ENCODE peak calls at places on chromosome 13, in five cellular contexts. One of them, this sample, is unnamed.

GRCh38 chr13:20106751-20107150 is 54.1 kb downstream of the GJA3 start:
- DNase-seq in tibial nerve: no peak
- DNase-seq in CD8-positive, alpha-beta memory T cell: no peak
- DNase-seq in body of pancreas: no peak
- DNase-seq in endothelial cell of umbilical vein: no peak
- DNase-seq in this sample: no peak

GRCh38 chr13:81140675-81141074 is 799.7 kb upstream of the SPRY2 start:
- DNase-seq in tibial nerve: no peak
- DNase-seq in CD8-positive, alpha-beta memory T cell: no peak
- DNase-seq in body of pancreas: no peak
- DNase-seq in endothelial cell of umbilical vein: no peak
- DNase-seq in this sample: no peak

GRCh38 chr13:114230117-114230516 is 4.6 kb upstream of the CDC16 start:
- DNase-seq in tibial nerve: no peak
- DNase-seq in CD8-positive, alpha-beta memory T cell: no peak
- DNase-seq in body of pancreas: no peak
- DNase-seq in endothelial cell of umbilical vein: no peak
- DNase-seq in this sample: no peak

GRCh38 chr13:113420833-113421600 is 32.3 kb downstream of the ADPRHL1 start:
- DNase-seq in tibial nerve: no peak
- DNase-seq in CD8-positive, alpha-beta memory T cell: no peak
- DNase-seq in body of pancreas: no peak
- DNase-seq in endothelial cell of umbilical vein: no peak
- DNase-seq in this sample: no peak

GRCh38 chr13:48678316-48678715 is 24.6 kb downstream of the CYSLTR2 start:
- DNase-seq in tibial nerve: no peak
- DNase-seq in CD8-positive, alpha-beta memory T cell: no peak
- DNase-seq in body of pancreas: no peak
- DNase-seq in endothelial cell of umbilical vein: no peak
- DNase-seq in this sample: no peak

GRCh38 chr13:27406178-27406939 is 18.1 kb upstream of the GTF3A start:
- DNase-seq in tibial nerve: no peak
- DNase-seq in CD8-positive, alpha-beta memory T cell: peak; percentile 48
- DNase-seq in body of pancreas: no peak
- DNase-seq in endothelial cell of umbilical vein: peak; percentile 47
- DNase-seq in this sample: no peak

GRCh38 chr13:106561551-106562170 is 6.3 kb downstream of the ARGLU1 start:
- DNase-seq in tibial nerve: no peak
- DNase-seq in CD8-positive, alpha-beta memory T cell: no peak
- DNase-seq in body of pancreas: no peak
- DNase-seq in endothelial cell of umbilical vein: peak; percentile 45
- DNase-seq in this sample: no peak

GRCh38 chr13:96200810-96201209 is 110.9 kb downstream of the HS6ST3 start:
- DNase-seq in tibial nerve: no peak
- DNase-seq in CD8-positive, alpha-beta memory T cell: no peak
- DNase-seq in body of pancreas: no peak
- DNase-seq in endothelial cell of umbilical vein: no peak
- DNase-seq in this sample: no peak

GRCh38 chr13:113976711-113977684 is 3.1 kb upstream of the C13orf46 start:
- DNase-seq in tibial nerve: no peak
- DNase-seq in CD8-positive, alpha-beta memory T cell: no peak
- DNase-seq in body of pancreas: no peak
- DNase-seq in endothelial cell of umbilical vein: no peak
- DNase-seq in this sample: peak; percentile 85

GRCh38 chr13:50415428-50415827 is 400.2 kb downstream of the KCNRG start:
- DNase-seq in tibial nerve: no peak
- DNase-seq in CD8-positive, alpha-beta memory T cell: no peak
- DNase-seq in body of pancreas: no peak
- DNase-seq in endothelial cell of umbilical vein: no peak
- DNase-seq in this sample: no peak

DNA sequence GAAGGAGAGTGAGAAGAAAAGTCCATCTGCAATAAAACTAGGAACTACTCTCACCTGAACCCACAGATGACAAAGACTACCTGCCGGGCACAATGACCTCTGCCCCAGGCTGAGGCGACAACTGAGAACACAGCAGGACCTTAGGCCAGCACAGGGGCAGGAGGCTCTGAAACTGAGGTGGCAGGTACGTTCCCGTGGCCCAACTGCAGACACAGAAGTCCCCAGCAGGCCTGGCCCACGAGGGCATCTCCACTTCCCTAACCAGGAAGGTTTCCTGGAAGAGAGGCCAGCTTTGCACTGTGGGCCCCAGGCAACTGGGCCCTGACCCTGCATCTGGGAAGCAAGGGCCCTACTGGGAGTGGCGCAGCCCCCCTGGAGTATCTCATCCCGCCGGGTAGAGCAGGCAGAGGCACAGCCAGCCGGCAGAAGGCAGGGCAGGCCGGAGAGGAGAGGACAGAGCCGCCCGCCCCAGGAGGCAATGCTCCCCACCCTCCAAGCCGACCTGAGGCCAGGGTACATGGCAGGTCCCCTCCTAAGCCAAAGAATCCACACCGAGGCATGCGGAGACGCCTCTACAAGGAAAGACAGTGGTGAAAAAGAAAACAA is 32.7 kb downstream of the STK24 start:
- DNase-seq in tibial nerve: no peak
- DNase-seq in CD8-positive, alpha-beta memory T cell: no peak
- DNase-seq in body of pancreas: no peak
- DNase-seq in endothelial cell of umbilical vein: no peak
- DNase-seq in this sample: no peak
- H3K4me1 ChIP-seq in tibial nerve: peaks cover 80% of the 10 kb centered on the region
- H3K4me1 ChIP-seq in CD8-positive, alpha-beta memory T cell: peaks cover 68% of the 10 kb centered on the region
- H3K4me1 ChIP-seq in body of pancreas: peaks cover 52% of the 10 kb centered on the region
- H3K4me1 ChIP-seq in endothelial cell of umbilical vein: peaks cover 15% of the 10 kb centered on the region
- H3K4me1 ChIP-seq in this sample: peaks cover 11% of the 10 kb centered on the region

DNA sequence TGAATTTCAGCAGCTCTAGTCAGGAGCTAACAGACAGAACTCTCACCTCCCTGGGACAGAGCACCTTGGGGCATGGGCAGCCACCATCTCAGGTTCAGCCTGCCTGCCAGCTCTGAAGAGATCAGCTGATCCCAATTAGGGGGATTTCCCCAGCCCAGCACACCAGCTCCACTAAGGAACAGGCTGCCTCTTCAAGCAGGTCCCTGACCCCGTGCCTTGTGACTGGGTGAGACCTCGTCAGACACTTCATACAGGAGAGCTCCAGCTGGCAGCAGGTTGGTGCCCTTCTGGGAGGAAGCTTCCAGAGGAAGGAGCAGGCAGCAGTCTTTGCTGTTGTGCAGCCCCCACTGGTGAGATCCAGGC is 84.5 kb upstream of the UFM1 start:
- DNase-seq in tibial nerve: no peak
- DNase-seq in CD8-positive, alpha-beta memory T cell: no peak
- DNase-seq in body of pancreas: no peak
- DNase-seq in endothelial cell of umbilical vein: no peak
- DNase-seq in this sample: no peak
- H3K4me1 ChIP-seq in tibial nerve: no peaks in the 10 kb centered on the region
- H3K4me1 ChIP-seq in CD8-positive, alpha-beta memory T cell: no peaks in the 10 kb centered on the region
- H3K4me1 ChIP-seq in body of pancreas: no peaks in the 10 kb centered on the region
- H3K4me1 ChIP-seq in endothelial cell of umbilical vein: no peaks in the 10 kb centered on the region
- H3K4me1 ChIP-seq in this sample: no peaks in the 10 kb centered on the region

DNA sequence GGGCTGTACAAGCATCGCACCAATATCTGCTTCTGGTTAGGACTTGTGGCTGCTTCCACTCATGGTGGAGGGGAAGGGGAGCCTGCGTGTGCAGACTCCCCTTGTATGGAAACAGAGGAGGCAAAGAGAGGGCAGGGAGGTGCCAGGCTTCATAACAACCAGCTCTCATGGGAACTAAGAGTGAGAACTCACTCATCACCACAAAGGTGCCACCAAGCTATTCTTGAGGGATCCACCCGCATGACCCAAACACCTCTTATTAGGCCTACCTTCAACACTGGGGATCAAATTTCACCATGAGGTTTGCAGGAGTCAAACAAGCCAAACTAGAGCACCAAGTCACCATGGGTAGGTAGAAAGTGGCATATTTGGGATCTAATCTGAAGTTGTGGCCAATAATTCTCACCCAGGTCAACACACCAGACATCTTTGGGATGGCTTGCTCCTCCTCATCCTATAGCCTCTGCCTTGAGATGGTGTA is 46.4 kb downstream of the RUBCNL start:
- DNase-seq in tibial nerve: no peak
- DNase-seq in CD8-positive, alpha-beta memory T cell: no peak
- DNase-seq in body of pancreas: no peak
- DNase-seq in endothelial cell of umbilical vein: no peak
- DNase-seq in this sample: no peak
- H3K4me1 ChIP-seq in tibial nerve: peaks cover 22% of the 10 kb centered on the region
- H3K4me1 ChIP-seq in CD8-positive, alpha-beta memory T cell: peaks cover 9% of the 10 kb centered on the region
- H3K4me1 ChIP-seq in body of pancreas: peaks cover 8% of the 10 kb centered on the region
- H3K4me1 ChIP-seq in endothelial cell of umbilical vein: no peaks in the 10 kb centered on the region
- H3K4me1 ChIP-seq in this sample: peaks cover 15% of the 10 kb centered on the region

GRCh38 chr13:25766576-25766975 is 285.2 kb downstream of the SHISA2 start:
- DNase-seq in tibial nerve: no peak
- DNase-seq in CD8-positive, alpha-beta memory T cell: no peak
- DNase-seq in body of pancreas: no peak
- DNase-seq in endothelial cell of umbilical vein: no peak
- DNase-seq in this sample: no peak
- H3K4me1 ChIP-seq in tibial nerve: no peaks in the 10 kb centered on the region
- H3K4me1 ChIP-seq in CD8-positive, alpha-beta memory T cell: peaks cover 20% of the 10 kb centered on the region
- H3K4me1 ChIP-seq in body of pancreas: no peaks in the 10 kb centered on the region
- H3K4me1 ChIP-seq in endothelial cell of umbilical vein: no peaks in the 10 kb centered on the region
- H3K4me1 ChIP-seq in this sample: peaks cover 15% of the 10 kb centered on the region

GRCh38 chr13:84273163-84273562 is 390.9 kb upstream of the SLITRK1 start:
- DNase-seq in tibial nerve: no peak
- DNase-seq in CD8-positive, alpha-beta memory T cell: no peak
- DNase-seq in body of pancreas: no peak
- DNase-seq in endothelial cell of umbilical vein: no peak
- DNase-seq in this sample: no peak
- H3K4me1 ChIP-seq in tibial nerve: no peaks in the 10 kb centered on the region
- H3K4me1 ChIP-seq in CD8-positive, alpha-beta memory T cell: no peaks in the 10 kb centered on the region
- H3K4me1 ChIP-seq in body of pancreas: no peaks in the 10 kb centered on the region
- H3K4me1 ChIP-seq in endothelial cell of umbilical vein: no peaks in the 10 kb centered on the region
- H3K4me1 ChIP-seq in this sample: no peaks in the 10 kb centered on the region

GRCh38 chr13:21762512-21762911 is 91.6 kb downstream of the FGF9 start:
- DNase-seq in tibial nerve: no peak
- DNase-seq in CD8-positive, alpha-beta memory T cell: no peak
- DNase-seq in body of pancreas: no peak
- DNase-seq in endothelial cell of umbilical vein: no peak
- DNase-seq in this sample: no peak
- H3K4me1 ChIP-seq in tibial nerve: no peaks in the 10 kb centered on the region
- H3K4me1 ChIP-seq in CD8-positive, alpha-beta memory T cell: no peaks in the 10 kb centered on the region
- H3K4me1 ChIP-seq in body of pancreas: peaks cover 24% of the 10 kb centered on the region
- H3K4me1 ChIP-seq in endothelial cell of umbilical vein: no peaks in the 10 kb centered on the region
- H3K4me1 ChIP-seq in this sample: no peaks in the 10 kb centered on the region

This sample was measured in SJSA1.